ENCODE peak calls at places on chromosomes 13 and 19, in nine cellular contexts. W is heart left ventricle; I is RWPE2; Q is heart right ventricle; H is left cardiac atrium; L is CD4-positive, alpha-beta T cell; Z is pancreas; U is Panc1; E is Right ventricle myocardium inferior. B is an unnamed sample.

GRCh38 chr13:21997726-21998125 is 326.9 kb downstream of the FGF9 start:
- ATAC-seq in W (no peak), I (no peak), Q (no peak), H (no peak), L (no peak), Z (no peak), U (no peak), E (no peak), B (no peak)

GRCh38 chr13:94435604-94436226 is 43.8 kb downstream of the DCT start:
- ATAC-seq in W (no peak), I (peak), Q (peak), H (peak), L (peak), Z (peak), U (peak), E (no peak), B (peak)

GRCh38 chr13:54091884-54092283 is 1063.3 kb downstream of the OLFM4 start:
- ATAC-seq in W (no peak), I (no peak), Q (no peak), H (no peak), L (no peak), Z (no peak), U (no peak), E (no peak), B (no peak)

GRCh38 chr19:32022946-32023832 is 322.2 kb upstream of the ZNF507 start:
- ATAC-seq in W (no peak), I (no peak), Q (no peak), H (no peak), L (no peak), Z (no peak), U (no peak), E (no peak), B (no peak)

GRCh38 chr13:45718063-45718462 is 15.9 kb downstream of the CBY2 start:
- ATAC-seq in W (no peak), I (no peak), Q (no peak), H (no peak), L (peak), Z (peak), U (no peak), E (no peak), B (peak)

GRCh38 chr19:43779147-43779819 is 1.5 kb downstream of the KCNN4 start:
- ATAC-seq in W (no peak), I (peak), Q (peak), H (no peak), L (no peak), Z (no peak), U (no peak), E (no peak), B (no peak)

GRCh38 chr19:8001651-8001994 is 3.8 kb downstream of the ELAVL1 start:
- ATAC-seq in W (no peak), I (no peak), Q (no peak), H (peak), L (no peak), Z (peak), U (no peak), E (peak), B (no peak)

GRCh38 chr13:37070145-37070695 is 10.7 kb upstream of the SUPT20H start:
- ATAC-seq in W (no peak), I (no peak), Q (no peak), H (peak), L (no peak), Z (no peak), U (no peak), E (no peak), B (no peak)

GRCh38 chr13:28728642-28729041 is 9.9 kb upstream of the SLC46A3 start:
- ATAC-seq in W (no peak), I (no peak), Q (no peak), H (no peak), L (no peak), Z (no peak), U (no peak), E (no peak), B (no peak)

GRCh38 chr19:44770550-44771257 is 7.0 kb upstream of the CBLC start:
- ATAC-seq in W (peak), I (peak), Q (peak), H (peak), L (peak), Z (peak), U (peak), E (peak), B (peak)

GRCh38 chr19:12801466-12802266 is at the start of the genes PRDX2 and THSD8:
- ATAC-seq in W (peak), I (peak), Q (peak), H (peak), L (peak), Z (peak), U (peak), E (peak), B (peak)

GRCh38 chr13:50236898-50237318 is 221.7 kb downstream of the KCNRG start:
- ATAC-seq in W (no peak), I (no peak), Q (no peak), H (peak), L (peak), Z (no peak), U (peak), E (no peak), B (peak)

GRCh38 chr13:51178456-51179074 is 43.6 kb upstream of the FAM124A start:
- ATAC-seq in W (no peak), I (no peak), Q (no peak), H (no peak), L (no peak), Z (no peak), U (no peak), E (no peak), B (no peak)

GRCh38 chr19:40358773-40359172 is 10.3 kb downstream of the PLD3 start:
- ATAC-seq in W (no peak), I (no peak), Q (peak), H (peak), L (no peak), Z (peak), U (no peak), E (no peak), B (no peak)

GRCh38 chr13:90068658-90069057 is 1278.8 kb upstream of the MIR17HG start:
- ATAC-seq in W (no peak), I (no peak), Q (no peak), H (no peak), L (no peak), Z (no peak), U (no peak), E (no peak), B (no peak)

GRCh38 chr19:55069859-55070225 is 5.8 kb upstream of the EPS8L1 start:
- ATAC-seq in W (no peak), I (no peak), Q (no peak), H (no peak), L (no peak), Z (no peak), U (no peak), E (no peak), B (no peak)

GRCh38 chr19:49155830-49156346 is 692 bp upstream of the HRC start:
- ATAC-seq in W (peak), I (no peak), Q (peak), H (peak), L (no peak), Z (no peak), U (no peak), E (peak), B (no peak)

GRCh38 chr19:5452594-5453565 is 2.3 kb upstream of the ZNRF4 start:
- ATAC-seq in W (no peak), I (no peak), Q (no peak), H (no peak), L (no peak), Z (no peak), U (peak), E (no peak), B (peak)

GRCh38 chr13:70623260-70623659 is 515.0 kb upstream of the KLHL1 start:
- ATAC-seq in W (no peak), I (no peak), Q (no peak), H (no peak), L (no peak), Z (peak), U (no peak), E (no peak), B (no peak)

GRCh38 chr19:45782162-45782623 is at the start of gene DMPK:
- ATAC-seq in W (peak), I (peak), Q (peak), H (peak), L (no peak), Z (peak), U (peak), E (peak), B (no peak)

GRCh38 chr19:9586764-9587163 is 2.5 kb upstream of the ZNF121 start:
- ATAC-seq in W (no peak), I (peak), Q (no peak), H (peak), L (peak), Z (peak), U (peak), E (no peak), B (peak)

GRCh38 chr19:51158474-51159129 is 16.5 kb downstream of the SIGLEC7 start:
- ATAC-seq in W (peak), I (peak), Q (no peak), H (peak), L (peak), Z (peak), U (peak), E (no peak), B (peak)

GRCh38 chr13:76937416-76937815 is 10.9 kb upstream of the ACOD1 start:
- ATAC-seq in W (no peak), I (peak), Q (no peak), H (peak), L (no peak), Z (peak), U (no peak), E (no peak), B (no peak)

GRCh38 chr19:48147597-48148175 is 22.5 kb downstream of the LIG1 start:
- ATAC-seq in W (no peak), I (no peak), Q (no peak), H (no peak), L (no peak), Z (no peak), U (no peak), E (no peak), B (no peak)

GRCh38 chr13:60398949-60399589 is 2.0 kb downstream of the TDRD3 start:
- ATAC-seq in W (no peak), I (no peak), Q (no peak), H (no peak), L (no peak), Z (peak), U (no peak), E (no peak), B (no peak)

GRCh38 chr13:32390048-32390447 is 37.9 kb downstream of the N4BP2L1 start:
- ATAC-seq in W (no peak), I (no peak), Q (no peak), H (no peak), L (no peak), Z (no peak), U (no peak), E (no peak), B (no peak)

GRCh38 chr13:50267917-50268316 is 252.7 kb downstream of the KCNRG start:
- ATAC-seq in W (no peak), I (no peak), Q (no peak), H (no peak), L (no peak), Z (peak), U (no peak), E (no peak), B (no peak)

B was measured in activated T-helper 17 cell treated with anti-CD3 and anti-CD28 coated beads, Interleukin-2, amount 50 U/mL, for 72 hours.